ENCODE peak calls at places on chromosomes 7 and 10, in ten cellular contexts. One of them, this sample, is unnamed.
A peak's percentile ranks its signal among the peaks of the same experiment; 100 is the strongest.

GRCh38 chr10:79148452-79149344 is 79.9 kb downstream of the ZMIZ1 start:
- DNase-seq in brain microvascular endothelial cell: no peak
- DNase-seq in heart right ventricle: peak; percentile 84
- DNase-seq in heart left ventricle: peak; percentile 89
- DNase-seq in effector memory CD4-positive, alpha-beta T cell: no peak
- DNase-seq in hepatocyte: peak; percentile 46
- DNase-seq in tibial nerve: peak; percentile 37
- DNase-seq in CD8-positive, alpha-beta T cell: no peak
- DNase-seq in ascending aorta: peak; percentile 51
- DNase-seq in HCT116: no peak
- DNase-seq in this sample: peak; percentile 91

GRCh38 chr10:108241166-108241565 is 1076.7 kb upstream of the SORCS1 start:
- DNase-seq in brain microvascular endothelial cell: no peak
- DNase-seq in heart right ventricle: no peak
- DNase-seq in heart left ventricle: no peak
- DNase-seq in effector memory CD4-positive, alpha-beta T cell: no peak
- DNase-seq in hepatocyte: no peak
- DNase-seq in tibial nerve: no peak
- DNase-seq in CD8-positive, alpha-beta T cell: no peak
- DNase-seq in ascending aorta: no peak
- DNase-seq in HCT116: no peak
- DNase-seq in this sample: no peak

GRCh38 chr7:12805518-12805928 is 118.1 kb downstream of the ARL4A start:
- DNase-seq in brain microvascular endothelial cell: no peak
- DNase-seq in heart right ventricle: no peak
- DNase-seq in heart left ventricle: no peak
- DNase-seq in effector memory CD4-positive, alpha-beta T cell: no peak
- DNase-seq in hepatocyte: no peak
- DNase-seq in tibial nerve: no peak
- DNase-seq in CD8-positive, alpha-beta T cell: no peak
- DNase-seq in ascending aorta: no peak
- DNase-seq in HCT116: no peak
- DNase-seq in this sample: no peak

GRCh38 chr7:19557726-19558470 is 150.9 kb downstream of the POLR1F start:
- DNase-seq in brain microvascular endothelial cell: peak; percentile 40
- DNase-seq in heart right ventricle: no peak
- DNase-seq in heart left ventricle: no peak
- DNase-seq in effector memory CD4-positive, alpha-beta T cell: no peak
- DNase-seq in hepatocyte: no peak
- DNase-seq in tibial nerve: no peak
- DNase-seq in CD8-positive, alpha-beta T cell: no peak
- DNase-seq in ascending aorta: no peak
- DNase-seq in HCT116: no peak
- DNase-seq in this sample: no peak

GRCh38 chr7:99089914-99090629 is 53.8 kb downstream of the SMURF1 start:
- DNase-seq in brain microvascular endothelial cell: no peak
- DNase-seq in heart right ventricle: no peak
- DNase-seq in heart left ventricle: no peak
- DNase-seq in effector memory CD4-positive, alpha-beta T cell: no peak
- DNase-seq in hepatocyte: no peak
- DNase-seq in tibial nerve: no peak
- DNase-seq in CD8-positive, alpha-beta T cell: no peak
- DNase-seq in ascending aorta: no peak
- DNase-seq in HCT116: no peak
- DNase-seq in this sample: no peak

GRCh38 chr7:55423277-55423711 is 58.2 kb downstream of the LANCL2 start:
- DNase-seq in brain microvascular endothelial cell: peak; percentile 39
- DNase-seq in heart right ventricle: no peak
- DNase-seq in heart left ventricle: no peak
- DNase-seq in effector memory CD4-positive, alpha-beta T cell: no peak
- DNase-seq in hepatocyte: no peak
- DNase-seq in tibial nerve: no peak
- DNase-seq in CD8-positive, alpha-beta T cell: no peak
- DNase-seq in ascending aorta: no peak
- DNase-seq in HCT116: no peak
- DNase-seq in this sample: no peak

GRCh38 chr7:39733881-39734571 is 110.7 kb downstream of the RALA start:
- DNase-seq in brain microvascular endothelial cell: peak; percentile 80
- DNase-seq in heart right ventricle: no peak
- DNase-seq in heart left ventricle: no peak
- DNase-seq in effector memory CD4-positive, alpha-beta T cell: peak; percentile 10
- DNase-seq in hepatocyte: peak; percentile 64
- DNase-seq in tibial nerve: no peak
- DNase-seq in CD8-positive, alpha-beta T cell: no peak
- DNase-seq in ascending aorta: no peak
- DNase-seq in HCT116: no peak
- DNase-seq in this sample: no peak

GRCh38 chr7:95916573-95917371 is 144.4 kb downstream of the DYNC1I1 start:
- DNase-seq in brain microvascular endothelial cell: peak; percentile 69
- DNase-seq in heart right ventricle: peak; percentile 80
- DNase-seq in heart left ventricle: peak; percentile 68
- DNase-seq in effector memory CD4-positive, alpha-beta T cell: peak; percentile 26
- DNase-seq in hepatocyte: peak; percentile 86
- DNase-seq in tibial nerve: peak; percentile 87
- DNase-seq in CD8-positive, alpha-beta T cell: peak; percentile 58
- DNase-seq in ascending aorta: no peak
- DNase-seq in HCT116: peak; percentile 59
- DNase-seq in this sample: peak; percentile 86

GRCh38 chr10:49310460-49310859 is 11.5 kb downstream of the C10orf71 start:
- DNase-seq in brain microvascular endothelial cell: no peak
- DNase-seq in heart right ventricle: no peak
- DNase-seq in heart left ventricle: no peak
- DNase-seq in effector memory CD4-positive, alpha-beta T cell: no peak
- DNase-seq in hepatocyte: no peak
- DNase-seq in tibial nerve: no peak
- DNase-seq in CD8-positive, alpha-beta T cell: no peak
- DNase-seq in ascending aorta: no peak
- DNase-seq in HCT116: no peak
- DNase-seq in this sample: no peak

GRCh38 chr7:146655928-146656797 is 539.6 kb downstream of the CNTNAP2 start:
- DNase-seq in brain microvascular endothelial cell: no peak
- DNase-seq in heart right ventricle: no peak
- DNase-seq in heart left ventricle: no peak
- DNase-seq in effector memory CD4-positive, alpha-beta T cell: no peak
- DNase-seq in hepatocyte: peak; percentile 56
- DNase-seq in tibial nerve: no peak
- DNase-seq in CD8-positive, alpha-beta T cell: no peak
- DNase-seq in ascending aorta: no peak
- DNase-seq in HCT116: no peak
- DNase-seq in this sample: no peak

DNA sequence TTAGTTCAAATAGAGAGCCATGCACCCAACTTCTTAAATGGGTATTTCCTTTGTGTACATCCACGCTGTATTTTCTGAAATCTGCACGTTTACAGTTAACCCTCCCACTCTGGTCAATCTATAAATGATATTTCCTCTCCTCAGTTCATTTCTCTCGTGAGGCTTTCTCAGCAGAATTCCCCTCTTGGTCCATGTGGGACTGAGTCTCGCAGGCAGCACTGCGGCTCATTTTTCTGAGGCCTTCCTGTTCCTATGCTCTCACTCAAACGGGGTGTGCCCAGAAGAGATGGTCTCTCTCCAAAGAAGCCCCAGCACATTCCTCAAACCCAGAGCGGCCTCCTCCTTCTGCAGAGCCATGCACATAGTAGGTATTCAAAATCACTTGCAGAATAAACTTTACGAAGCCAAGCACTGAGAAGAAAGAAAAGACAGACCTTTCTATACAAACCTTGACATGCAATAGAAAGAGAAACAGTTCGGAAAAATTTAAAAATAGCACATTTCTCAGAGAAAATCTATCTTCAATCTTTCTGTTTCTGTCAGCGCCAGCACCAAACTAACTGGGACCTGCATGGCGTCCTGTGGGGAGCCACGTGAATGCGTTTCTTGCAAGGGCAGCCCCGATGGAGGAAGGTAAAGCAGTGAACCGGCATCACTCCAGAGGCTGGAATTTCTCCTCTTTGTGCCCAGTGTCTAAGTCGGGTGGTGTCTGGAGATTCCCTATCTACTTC is 77.1 kb downstream of the HIPK2 start:
- DNase-seq in brain microvascular endothelial cell: no peak
- DNase-seq in heart right ventricle: no peak
- DNase-seq in heart left ventricle: no peak
- DNase-seq in effector memory CD4-positive, alpha-beta T cell: no peak
- DNase-seq in hepatocyte: no peak
- DNase-seq in tibial nerve: no peak
- DNase-seq in CD8-positive, alpha-beta T cell: no peak
- DNase-seq in ascending aorta: no peak
- DNase-seq in HCT116: no peak
- DNase-seq in this sample: no peak
- H3K27ac ChIP-seq in brain microvascular endothelial cell: peak overlapping the region; percentile 7
- H3K27ac ChIP-seq in heart right ventricle: peak overlapping the region; percentile 73
- H3K27ac ChIP-seq in heart left ventricle: peak overlapping the region; percentile 87
- H3K27ac ChIP-seq in effector memory CD4-positive, alpha-beta T cell: no peak overlapping the region
- H3K27ac ChIP-seq in hepatocyte: no peak overlapping the region
- H3K27ac ChIP-seq in tibial nerve: no peak overlapping the region
- H3K27ac ChIP-seq in CD8-positive, alpha-beta T cell: no peak overlapping the region
- H3K27ac ChIP-seq in ascending aorta: no peak overlapping the region
- H3K27ac ChIP-seq in HCT116: no peak overlapping the region
- H3K27ac ChIP-seq in this sample: peak overlapping the region; percentile 93

DNA sequence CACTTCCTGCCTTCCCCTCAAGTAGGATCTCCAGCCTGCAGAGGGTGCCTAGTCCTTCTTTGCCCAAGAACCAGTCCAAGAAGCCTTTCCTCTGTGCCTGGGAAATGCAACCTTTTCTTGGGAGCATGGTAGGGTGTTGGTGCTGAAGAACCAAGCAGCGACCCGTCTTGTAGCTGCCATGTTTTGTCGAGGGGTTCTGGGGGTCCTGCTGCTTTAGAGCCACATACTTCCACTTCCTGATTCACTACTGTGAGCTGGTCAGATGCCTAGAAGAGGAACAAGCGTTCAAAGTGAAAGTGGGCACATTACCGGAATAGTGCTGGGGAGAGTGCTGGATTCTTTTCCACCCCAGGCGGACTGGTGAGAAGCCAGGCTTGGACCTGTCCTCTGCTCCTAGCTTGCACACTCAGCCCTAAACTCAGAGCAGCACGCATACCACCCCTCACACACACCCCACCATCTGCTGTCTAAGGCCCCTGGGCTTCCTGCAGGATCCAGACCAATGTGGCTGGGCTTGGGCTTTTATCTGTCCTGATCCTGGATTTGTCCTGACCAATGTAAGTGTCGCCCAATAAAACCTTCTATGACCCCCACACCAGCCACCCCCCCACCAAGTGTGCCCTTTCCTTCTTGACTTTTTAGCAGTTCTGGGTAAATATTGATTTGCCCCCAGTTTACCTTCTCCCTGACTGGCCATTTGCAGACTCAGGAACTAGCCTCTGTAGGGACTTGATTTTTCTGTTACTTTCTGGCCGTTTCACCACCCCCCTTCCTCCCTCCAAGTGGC is 1.5 kb upstream of the HOXA13 start:
- DNase-seq in brain microvascular endothelial cell: no peak
- DNase-seq in heart right ventricle: no peak
- DNase-seq in heart left ventricle: no peak
- DNase-seq in effector memory CD4-positive, alpha-beta T cell: no peak
- DNase-seq in hepatocyte: no peak
- DNase-seq in tibial nerve: no peak
- DNase-seq in CD8-positive, alpha-beta T cell: no peak
- DNase-seq in ascending aorta: no peak
- DNase-seq in HCT116: no peak
- DNase-seq in this sample: no peak
- H3K27me3 ChIP-seq in brain microvascular endothelial cell: peaks cover 92% of the 10 kb centered on the region
- H3K27me3 ChIP-seq in heart right ventricle: peaks cover 98% of the 10 kb centered on the region
- H3K27me3 ChIP-seq in heart left ventricle: peaks cover 94% of the 10 kb centered on the region
- H3K27me3 ChIP-seq in effector memory CD4-positive, alpha-beta T cell: peaks cover 82% of the 10 kb centered on the region
- H3K27me3 ChIP-seq in hepatocyte: peaks cover 87% of the 10 kb centered on the region
- H3K27me3 ChIP-seq in tibial nerve: peaks cover 7% of the 10 kb centered on the region
- H3K27me3 ChIP-seq in CD8-positive, alpha-beta T cell: peaks cover 74% of the 10 kb centered on the region
- H3K27me3 ChIP-seq in ascending aorta: peaks cover 83% of the 10 kb centered on the region
- H3K27me3 ChIP-seq in HCT116: no peaks in the 10 kb centered on the region
- H3K27me3 ChIP-seq in this sample: no peaks in the 10 kb centered on the region

DNA sequence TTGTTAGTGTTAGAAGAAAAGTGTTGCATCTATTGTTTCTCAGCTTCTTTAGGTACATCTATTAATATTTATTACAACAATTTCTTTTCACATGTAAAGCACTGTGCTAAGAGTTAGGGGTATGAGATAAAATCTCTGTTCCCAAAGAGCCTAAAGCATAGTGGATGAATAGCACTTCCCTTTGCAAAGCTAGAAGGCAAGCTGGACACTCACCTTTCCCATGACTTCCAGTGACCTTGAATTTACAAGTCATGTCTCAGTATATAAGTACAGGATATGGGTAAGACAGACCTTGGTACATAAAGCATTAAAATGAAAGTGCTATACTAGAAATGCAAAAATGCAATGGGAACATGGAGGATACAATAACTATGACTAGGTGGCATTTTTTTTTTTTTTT is 8.8 kb downstream of the CNNM1 start:
- DNase-seq in brain microvascular endothelial cell: no peak
- DNase-seq in heart right ventricle: no peak
- DNase-seq in heart left ventricle: no peak
- DNase-seq in effector memory CD4-positive, alpha-beta T cell: no peak
- DNase-seq in hepatocyte: no peak
- DNase-seq in tibial nerve: no peak
- DNase-seq in CD8-positive, alpha-beta T cell: no peak
- DNase-seq in ascending aorta: no peak
- DNase-seq in HCT116: no peak
- DNase-seq in this sample: no peak
- H3K27ac ChIP-seq in brain microvascular endothelial cell: no peak overlapping the region
- H3K27ac ChIP-seq in heart right ventricle: no peak overlapping the region
- H3K27ac ChIP-seq in heart left ventricle: no peak overlapping the region
- H3K27ac ChIP-seq in effector memory CD4-positive, alpha-beta T cell: no peak overlapping the region
- H3K27ac ChIP-seq in hepatocyte: no peak overlapping the region
- H3K27ac ChIP-seq in tibial nerve: no peak overlapping the region
- H3K27ac ChIP-seq in CD8-positive, alpha-beta T cell: no peak overlapping the region
- H3K27ac ChIP-seq in ascending aorta: no peak overlapping the region
- H3K27ac ChIP-seq in HCT116: no peak overlapping the region
- H3K27ac ChIP-seq in this sample: no peak overlapping the region

GRCh38 chr7:78792006-78792405 is 661.5 kb downstream of the MAGI2 start:
- DNase-seq in brain microvascular endothelial cell: no peak
- DNase-seq in heart right ventricle: no peak
- DNase-seq in heart left ventricle: no peak
- DNase-seq in effector memory CD4-positive, alpha-beta T cell: no peak
- DNase-seq in hepatocyte: no peak
- DNase-seq in tibial nerve: no peak
- DNase-seq in CD8-positive, alpha-beta T cell: no peak
- DNase-seq in ascending aorta: no peak
- DNase-seq in HCT116: no peak
- DNase-seq in this sample: no peak

GRCh38 chr7:78792624-78793023 is 660.8 kb downstream of the MAGI2 start:
- DNase-seq in brain microvascular endothelial cell: no peak
- DNase-seq in heart right ventricle: no peak
- DNase-seq in heart left ventricle: no peak
- DNase-seq in effector memory CD4-positive, alpha-beta T cell: no peak
- DNase-seq in hepatocyte: no peak
- DNase-seq in tibial nerve: no peak
- DNase-seq in CD8-positive, alpha-beta T cell: no peak
- DNase-seq in ascending aorta: no peak
- DNase-seq in HCT116: no peak
- DNase-seq in this sample: no peak

DNA sequence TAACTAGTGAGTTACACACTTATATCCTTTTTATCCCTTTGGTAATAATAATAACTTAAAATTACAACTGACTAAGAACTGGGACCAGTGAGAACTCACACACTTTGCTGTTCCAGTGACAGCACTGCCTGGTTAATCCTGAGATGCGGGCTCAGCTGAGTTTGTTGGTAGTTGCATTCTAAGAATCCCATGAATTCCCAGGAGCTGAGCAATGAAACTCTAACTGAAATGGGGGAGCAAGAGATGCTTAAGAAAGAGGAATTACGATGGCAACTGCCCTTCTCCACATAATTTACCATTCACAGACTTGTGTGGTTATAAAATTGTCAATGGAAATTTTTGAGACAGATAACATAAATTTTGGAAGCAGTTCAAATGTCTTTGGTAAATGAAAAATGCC is 659.4 kb downstream of the MAGI2 start:
- DNase-seq in brain microvascular endothelial cell: peak; percentile 13
- DNase-seq in heart right ventricle: no peak
- DNase-seq in heart left ventricle: no peak
- DNase-seq in effector memory CD4-positive, alpha-beta T cell: no peak
- DNase-seq in hepatocyte: no peak
- DNase-seq in tibial nerve: no peak
- DNase-seq in CD8-positive, alpha-beta T cell: no peak
- DNase-seq in ascending aorta: no peak
- DNase-seq in HCT116: no peak
- DNase-seq in this sample: no peak
- H3K27me3 ChIP-seq in brain microvascular endothelial cell: no peaks in the 10 kb centered on the region
- H3K27me3 ChIP-seq in heart right ventricle: no peaks in the 10 kb centered on the region
- H3K27me3 ChIP-seq in heart left ventricle: no peaks in the 10 kb centered on the region
- H3K27me3 ChIP-seq in effector memory CD4-positive, alpha-beta T cell: no peaks in the 10 kb centered on the region
- H3K27me3 ChIP-seq in hepatocyte: no peaks in the 10 kb centered on the region
- H3K27me3 ChIP-seq in tibial nerve: no peaks in the 10 kb centered on the region
- H3K27me3 ChIP-seq in CD8-positive, alpha-beta T cell: no peaks in the 10 kb centered on the region
- H3K27me3 ChIP-seq in ascending aorta: no peaks in the 10 kb centered on the region
- H3K27me3 ChIP-seq in HCT116: no peaks in the 10 kb centered on the region
- H3K27me3 ChIP-seq in this sample: no peaks in the 10 kb centered on the region

This sample was measured in right cardiac atrium.